ENCODE peak calls at places on chromosomes 16 and 17, in four cellular contexts. One of them, this sample, is unnamed.

GRCh38 chr17:75047398-75048098 is 523 bp downstream of the KCTD2 start:
- DNase-seq in neural progenitor cell: peak; percentile 63
- DNase-seq in GM10248: no peak
- DNase-seq in WTC11: peak; percentile 44
- DNase-seq in this sample: no peak

GRCh38 chr17:65156835-65157565 is 19.8 kb downstream of the RGS9 start:
- DNase-seq in neural progenitor cell: no peak
- DNase-seq in GM10248: no peak
- DNase-seq in WTC11: no peak
- DNase-seq in this sample: no peak

GRCh38 chr16:2769100-2769529 is 8.0 kb downstream of the ELOB start:
- DNase-seq in neural progenitor cell: no peak
- DNase-seq in GM10248: no peak
- DNase-seq in WTC11: no peak
- DNase-seq in this sample: no peak

GRCh38 chr17:42270175-42270545 is 6.0 kb downstream of the STAT5B start:
- DNase-seq in neural progenitor cell: no peak
- DNase-seq in GM10248: no peak
- DNase-seq in WTC11: no peak
- DNase-seq in this sample: no peak

GRCh38 chr16:57801856-57802634 is at the start of gene KIFC3:
- DNase-seq in neural progenitor cell: peak; percentile 79
- DNase-seq in GM10248: peak; percentile 69
- DNase-seq in WTC11: peak; percentile 61
- DNase-seq in this sample: peak; percentile 65

GRCh38 chr16:87041286-87041685 is 275.9 kb downstream of the C16orf95 start:
- DNase-seq in neural progenitor cell: no peak
- DNase-seq in GM10248: no peak
- DNase-seq in WTC11: no peak
- DNase-seq in this sample: no peak

GRCh38 chr16:10408824-10409381 is 23.0 kb downstream of the ATF7IP2 start:
- DNase-seq in neural progenitor cell: no peak
- DNase-seq in GM10248: no peak
- DNase-seq in WTC11: no peak
- DNase-seq in this sample: peak; percentile 39

GRCh38 chr16:50297301-50298074 is 31.1 kb downstream of the ADCY7 start:
- DNase-seq in neural progenitor cell: no peak
- DNase-seq in GM10248: no peak
- DNase-seq in WTC11: no peak
- DNase-seq in this sample: no peak

GRCh38 chr16:49542391-49542891 is 168.8 kb downstream of the C16orf78 start:
- DNase-seq in neural progenitor cell: no peak
- DNase-seq in GM10248: no peak
- DNase-seq in WTC11: no peak
- DNase-seq in this sample: no peak

GRCh38 chr17:77507116-77507885 is 366.5 kb downstream of the SEC14L1 start:
- DNase-seq in neural progenitor cell: peak; percentile 27
- DNase-seq in GM10248: no peak
- DNase-seq in WTC11: peak; percentile 27
- DNase-seq in this sample: no peak

GRCh38 chr17:44761932-44762810 is 3.4 kb downstream of the ADAM11 start:
- DNase-seq in neural progenitor cell: no peak
- DNase-seq in GM10248: no peak
- DNase-seq in WTC11: no peak
- DNase-seq in this sample: no peak

GRCh38 chr16:9138731-9139501 is 47.5 kb downstream of the HAPSTR1 start:
- DNase-seq in neural progenitor cell: peak; percentile 90
- DNase-seq in GM10248: peak; percentile 72
- DNase-seq in WTC11: peak; percentile 91
- DNase-seq in this sample: no peak

GRCh38 chr17:43813386-43813785 is 19.6 kb downstream of the MPP3 start:
- DNase-seq in neural progenitor cell: no peak
- DNase-seq in GM10248: no peak
- DNase-seq in WTC11: no peak
- DNase-seq in this sample: no peak

GRCh38 chr16:28905229-28905754 is 19.7 kb downstream of the RABEP2 start:
- DNase-seq in neural progenitor cell: no peak
- DNase-seq in GM10248: no peak
- DNase-seq in WTC11: no peak
- DNase-seq in this sample: no peak

GRCh38 chr16:7217797-7218196 is 114.8 kb upstream of the RBFOX1 start:
- DNase-seq in neural progenitor cell: no peak
- DNase-seq in GM10248: no peak
- DNase-seq in WTC11: no peak
- DNase-seq in this sample: no peak

GRCh38 chr17:72726936-72727335 is 365.6 kb downstream of the SLC39A11 start:
- DNase-seq in neural progenitor cell: no peak
- DNase-seq in GM10248: peak; percentile 79
- DNase-seq in WTC11: no peak
- DNase-seq in this sample: no peak

GRCh38 chr17:48546924-48547838 is 2.3 kb upstream of the HOXB2 start:
- DNase-seq in neural progenitor cell: no peak
- DNase-seq in GM10248: no peak
- DNase-seq in WTC11: no peak
- DNase-seq in this sample: no peak